ENCODE peak calls at places on chromosomes 16 and 17, in seven cellular contexts. One of them, this sample, is unnamed.

GRCh38 chr17:29358421-29358820 is 31.7 kb upstream of the TAOK1 start:
- DNase-seq in breast epithelium: no peak
- DNase-seq in body of pancreas: no peak
- DNase-seq in H54: no peak
- DNase-seq in K562: no peak
- DNase-seq in tibial nerve: no peak
- DNase-seq in Peyer's patch: no peak
- DNase-seq in this sample: no peak

GRCh38 chr16:65634833-65635232 is 513.0 kb upstream of the CDH11 start:
- DNase-seq in K562: no peak
- DNase-seq in Peyer's patch: no peak
- DNase-seq in body of pancreas: no peak
- DNase-seq in tibial nerve: no peak
- DNase-seq in breast epithelium: no peak
- DNase-seq in H54: no peak
- DNase-seq in this sample: no peak

GRCh38 chr16:54050281-54051210 is 236.0 kb downstream of the IRX3 start:
- DNase-seq in Peyer's patch: no peak
- DNase-seq in tibial nerve: no peak
- DNase-seq in H54: no peak
- DNase-seq in body of pancreas: no peak
- DNase-seq in K562: no peak
- DNase-seq in breast epithelium: no peak
- DNase-seq in this sample: no peak

GRCh38 chr17:13004336-13004735 is 13.5 kb downstream of the ELAC2 start:
- DNase-seq in body of pancreas: no peak
- DNase-seq in breast epithelium: no peak
- DNase-seq in Peyer's patch: no peak
- DNase-seq in H54: no peak
- DNase-seq in K562: no peak
- DNase-seq in tibial nerve: no peak
- DNase-seq in this sample: no peak

GRCh38 chr17:42456223-42457106 is 2.2 kb upstream of the ATP6V0A1 start:
- DNase-seq in tibial nerve: no peak
- DNase-seq in body of pancreas: no peak
- DNase-seq in H54: no peak
- DNase-seq in K562: peak; percentile 65
- DNase-seq in breast epithelium: no peak
- DNase-seq in Peyer's patch: peak; percentile 37
- DNase-seq in this sample: no peak

GRCh38 chr16:31453255-31454204 is 5.8 kb upstream of the ARMC5 start:
- DNase-seq in tibial nerve: no peak
- DNase-seq in body of pancreas: peak; percentile 23
- DNase-seq in breast epithelium: no peak
- DNase-seq in H54: no peak
- DNase-seq in K562: peak; percentile 41
- DNase-seq in Peyer's patch: no peak
- DNase-seq in this sample: no peak

GRCh38 chr17:73288534-73289302 is 23.1 kb downstream of the CDC42EP4 start:
- DNase-seq in body of pancreas: peak; percentile 94
- DNase-seq in breast epithelium: peak; percentile 58
- DNase-seq in H54: no peak
- DNase-seq in K562: peak; percentile 75
- DNase-seq in tibial nerve: peak; percentile 46
- DNase-seq in Peyer's patch: no peak
- DNase-seq in this sample: no peak

GRCh38 chr16:3859875-3860274 is 20.6 kb downstream of the CREBBP start:
- DNase-seq in K562: no peak
- DNase-seq in Peyer's patch: no peak
- DNase-seq in body of pancreas: no peak
- DNase-seq in breast epithelium: no peak
- DNase-seq in H54: no peak
- DNase-seq in tibial nerve: no peak
- DNase-seq in this sample: no peak

GRCh38 chr16:81551141-81551808 is 106.7 kb downstream of the CMIP start:
- DNase-seq in tibial nerve: no peak
- DNase-seq in Peyer's patch: no peak
- DNase-seq in breast epithelium: no peak
- DNase-seq in body of pancreas: no peak
- DNase-seq in K562: peak; percentile 38
- DNase-seq in H54: peak; percentile 62
- DNase-seq in this sample: no peak

GRCh38 chr17:80984749-80985148 is 6.9 kb upstream of the CHMP6 start:
- DNase-seq in tibial nerve: no peak
- DNase-seq in K562: no peak
- DNase-seq in H54: peak; percentile 99
- DNase-seq in body of pancreas: no peak
- DNase-seq in Peyer's patch: no peak
- DNase-seq in breast epithelium: no peak
- DNase-seq in this sample: no peak

GRCh38 chr17:37261286-37261685 is 114.5 kb upstream of the C17orf78 start:
- DNase-seq in body of pancreas: no peak
- DNase-seq in H54: no peak
- DNase-seq in tibial nerve: no peak
- DNase-seq in K562: no peak
- DNase-seq in breast epithelium: no peak
- DNase-seq in Peyer's patch: no peak
- DNase-seq in this sample: no peak

DNA sequence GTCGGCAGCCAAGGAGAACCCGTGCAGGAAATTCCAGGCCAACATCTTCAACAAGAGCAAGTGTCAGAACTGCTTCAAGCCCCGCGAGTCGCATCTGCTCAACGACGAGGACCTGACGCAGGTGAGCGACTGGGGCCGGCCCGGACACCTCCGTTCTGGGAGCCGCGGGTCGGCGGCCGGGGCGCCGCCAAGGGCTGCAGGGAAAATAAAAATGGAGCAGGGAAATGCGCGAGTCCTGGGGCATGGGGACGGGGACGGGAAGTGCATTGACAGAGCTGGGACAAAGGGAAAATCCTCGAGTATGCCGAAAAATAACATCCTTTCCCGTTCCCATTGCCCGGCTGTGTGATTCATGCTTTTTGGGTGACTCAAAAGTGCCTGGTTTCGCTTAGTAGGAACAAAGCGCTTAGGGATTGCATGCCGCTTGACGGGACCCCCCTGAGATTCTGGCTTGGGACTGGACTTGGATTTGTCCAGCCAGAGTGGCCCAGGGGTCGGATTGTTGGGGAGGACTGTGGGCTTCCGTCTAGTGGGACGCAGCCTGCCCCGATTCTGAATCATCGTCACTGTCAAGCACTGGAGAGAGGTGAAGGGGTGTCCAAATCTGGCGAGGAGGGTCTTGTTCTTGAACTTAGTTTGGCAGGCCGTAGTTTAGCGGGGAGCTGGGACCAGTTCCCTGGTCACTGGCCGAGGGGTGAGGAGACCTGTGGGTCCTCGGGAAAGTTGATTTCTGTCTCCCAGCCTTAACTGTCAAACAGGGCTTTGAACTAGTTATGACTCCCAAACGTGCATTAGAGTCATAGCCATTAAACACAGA is 802 bp downstream of the MPRIP start:
- DNase-seq in tibial nerve: no peak
- DNase-seq in breast epithelium: no peak
- DNase-seq in Peyer's patch: no peak
- DNase-seq in K562: no peak
- DNase-seq in H54: peak; percentile 43
- DNase-seq in body of pancreas: peak; percentile 28
- DNase-seq in this sample: no peak
- TF ChIP-seq POLR2A in tibial nerve: no peak
- TF ChIP-seq POLR2A in breast epithelium: no peak
- TF ChIP-seq POLR2A in Peyer's patch: no peak
- TF ChIP-seq POLR2A in K562: no peak
- TF ChIP-seq POLR2A in H54: no peak
- TF ChIP-seq POLR2A in body of pancreas: peak; percentile 35
- TF ChIP-seq POLR2A in this sample: no peak

GRCh38 chr17:32125848-32126153 is 16.5 kb upstream of the RHOT1 start:
- DNase-seq in H54: no peak
- DNase-seq in tibial nerve: no peak
- DNase-seq in Peyer's patch: no peak
- DNase-seq in breast epithelium: no peak
- DNase-seq in body of pancreas: no peak
- DNase-seq in K562: no peak
- DNase-seq in this sample: no peak

GRCh38 chr17:32124985-32125847 is 17.1 kb upstream of the RHOT1 start:
- DNase-seq in Peyer's patch: no peak
- DNase-seq in tibial nerve: no peak
- DNase-seq in H54: no peak
- DNase-seq in body of pancreas: peak; percentile 45
- DNase-seq in K562: no peak
- DNase-seq in breast epithelium: no peak
- DNase-seq in this sample: no peak

GRCh38 chr17:32126325-32126724 is 16.0 kb upstream of the RHOT1 start:
- DNase-seq in body of pancreas: no peak
- DNase-seq in K562: no peak
- DNase-seq in breast epithelium: no peak
- DNase-seq in tibial nerve: no peak
- DNase-seq in Peyer's patch: no peak
- DNase-seq in H54: no peak
- DNase-seq in this sample: no peak

GRCh38 chr17:32126746-32127145 is 15.6 kb upstream of the RHOT1 start:
- DNase-seq in body of pancreas: no peak
- DNase-seq in breast epithelium: no peak
- DNase-seq in K562: no peak
- DNase-seq in tibial nerve: no peak
- DNase-seq in Peyer's patch: no peak
- DNase-seq in H54: no peak
- DNase-seq in this sample: no peak

GRCh38 chr17:32127156-32127897 is 15.0 kb upstream of the RHOT1 start:
- DNase-seq in body of pancreas: peak; percentile 82
- DNase-seq in H54: peak; percentile 72
- DNase-seq in tibial nerve: peak; percentile 70
- DNase-seq in breast epithelium: peak; percentile 71
- DNase-seq in Peyer's patch: peak; percentile 80
- DNase-seq in K562: peak; percentile 73
- DNase-seq in this sample: peak; percentile 63
- TF ChIP-seq POLR2A in body of pancreas: peak; percentile 62
- TF ChIP-seq POLR2A in H54: peak; percentile 74
- TF ChIP-seq POLR2A in tibial nerve: no peak
- TF ChIP-seq POLR2A in breast epithelium: no peak
- TF ChIP-seq POLR2A in Peyer's patch: peak; percentile 80
- TF ChIP-seq POLR2A in K562: peak; percentile 70
- TF ChIP-seq POLR2A in this sample: peak; percentile 38

GRCh38 chr17:38825762-38826247 is 684 bp upstream of the CWC25 start:
- DNase-seq in Peyer's patch: no peak
- DNase-seq in H54: no peak
- DNase-seq in tibial nerve: no peak
- DNase-seq in K562: no peak
- DNase-seq in body of pancreas: no peak
- DNase-seq in breast epithelium: no peak
- DNase-seq in this sample: no peak

GRCh38 chr17:38824899-38825761 is at the start of gene CWC25:
- DNase-seq in tibial nerve: peak; percentile 96
- DNase-seq in K562: peak; percentile 94
- DNase-seq in body of pancreas: peak; percentile 96
- DNase-seq in Peyer's patch: peak; percentile 88
- DNase-seq in H54: peak; percentile 76
- DNase-seq in breast epithelium: peak; percentile 95
- DNase-seq in this sample: peak; percentile 82
- TF ChIP-seq POLR2A in tibial nerve: peak; percentile 64
- TF ChIP-seq POLR2A in K562: peak; percentile 96
- TF ChIP-seq POLR2A in body of pancreas: peak; percentile 93
- TF ChIP-seq POLR2A in Peyer's patch: peak; percentile 87
- TF ChIP-seq POLR2A in H54: peak; percentile 62
- TF ChIP-seq POLR2A in breast epithelium: peak; percentile 87
- TF ChIP-seq POLR2A in this sample: peak; percentile 96

GRCh38 chr16:14337303-14338191 is 266.4 kb downstream of the MRTFB start:
- DNase-seq in H54: no peak
- DNase-seq in breast epithelium: no peak
- DNase-seq in K562: no peak
- DNase-seq in tibial nerve: no peak
- DNase-seq in Peyer's patch: no peak
- DNase-seq in body of pancreas: peak; percentile 19
- DNase-seq in this sample: no peak
- TF ChIP-seq POLR2A in H54: no peak
- TF ChIP-seq POLR2A in breast epithelium: no peak
- TF ChIP-seq POLR2A in K562: no peak
- TF ChIP-seq POLR2A in tibial nerve: no peak
- TF ChIP-seq POLR2A in Peyer's patch: no peak
- TF ChIP-seq POLR2A in body of pancreas: no peak
- TF ChIP-seq POLR2A in this sample: no peak

GRCh38 chr17:50151937-50152547 is 1.6 kb upstream of the PPP1R9B start:
- DNase-seq in Peyer's patch: peak; percentile 90
- DNase-seq in K562: peak; percentile 64
- DNase-seq in body of pancreas: peak; percentile 89
- DNase-seq in breast epithelium: peak; percentile 81
- DNase-seq in tibial nerve: peak; percentile 58
- DNase-seq in H54: peak; percentile 98
- DNase-seq in this sample: no peak

GRCh38 chr17:50149425-50150353 is 788 bp downstream of the PPP1R9B start:
- DNase-seq in Peyer's patch: peak; percentile 53
- DNase-seq in body of pancreas: peak; percentile 74
- DNase-seq in H54: no peak
- DNase-seq in K562: no peak
- DNase-seq in breast epithelium: no peak
- DNase-seq in tibial nerve: no peak
- DNase-seq in this sample: no peak

GRCh38 chr17:50152736-50153135 is 2.3 kb upstream of the PPP1R9B start:
- DNase-seq in breast epithelium: no peak
- DNase-seq in body of pancreas: no peak
- DNase-seq in H54: no peak
- DNase-seq in tibial nerve: no peak
- DNase-seq in Peyer's patch: no peak
- DNase-seq in K562: no peak
- DNase-seq in this sample: no peak

GRCh38 chr17:50150354-50151040 is at the start of gene PPP1R9B:
- DNase-seq in body of pancreas: no peak
- DNase-seq in breast epithelium: no peak
- DNase-seq in Peyer's patch: no peak
- DNase-seq in K562: no peak
- DNase-seq in H54: no peak
- DNase-seq in tibial nerve: no peak
- DNase-seq in this sample: no peak

GRCh38 chr17:50151041-50151936 is 812 bp upstream of the PPP1R9B start:
- DNase-seq in Peyer's patch: peak; percentile 92
- DNase-seq in tibial nerve: peak; percentile 74
- DNase-seq in K562: peak; percentile 80
- DNase-seq in H54: peak; percentile 99
- DNase-seq in body of pancreas: peak; percentile 90
- DNase-seq in breast epithelium: peak; percentile 71
- DNase-seq in this sample: peak; percentile 95
- TF ChIP-seq POLR2A in Peyer's patch: peak; percentile 34
- TF ChIP-seq POLR2A in tibial nerve: peak; percentile 39
- TF ChIP-seq POLR2A in K562: peak; percentile 58
- TF ChIP-seq POLR2A in H54: peak; percentile 65
- TF ChIP-seq POLR2A in body of pancreas: peak; percentile 23
- TF ChIP-seq POLR2A in breast epithelium: no peak
- TF ChIP-seq POLR2A in this sample: peak; percentile 46

This sample was measured in GM12891.